ENCODE peak calls at places on chromosomes 7 and 10, in eight cellular contexts. N is Caki2; K is endothelial cell; H is Daoy; G is LoVo; Z is lung; R is stimulated activated CD4-positive, alpha-beta T cell treated with anti-CD3 and anti-CD28 coated beads, Interleukin-15, amount 100 ng/mL, for 24 hours; E is GM04503. M is an unnamed sample.

GRCh38 chr7:129607471-129608120 is 3.9 kb upstream of the NRF1 start:
- DNase-seq in N (no peak), K (peak), H (peak), G (peak), Z (no peak), R (peak), E (no peak), M (peak)

GRCh38 chr10:69425513-69426298 is 9.0 kb upstream of the TACR2 start:
- DNase-seq in N (no peak), K (no peak), H (no peak), G (peak), Z (no peak), R (no peak), E (no peak), M (no peak)

GRCh38 chr10:74586088-74586585 is 240.3 kb upstream of the KAT6B start:
- DNase-seq in N (peak), K (no peak), H (peak), G (no peak), Z (no peak), R (peak), E (no peak), M (no peak)

GRCh38 chr10:129446182-129446581 is 20.9 kb upstream of the MGMT start:
- DNase-seq in N (no peak), K (no peak), H (no peak), G (no peak), Z (no peak), R (no peak), E (no peak), M (no peak)

GRCh38 chr7:158157460-158157859 is 430.2 kb downstream of the PTPRN2 start:
- DNase-seq in N (no peak), K (no peak), H (no peak), G (no peak), Z (no peak), R (no peak), E (no peak), M (no peak)

GRCh38 chr7:28745351-28745750 is 212.8 kb downstream of the TRIL start:
- DNase-seq in N (no peak), K (no peak), H (no peak), G (no peak), Z (no peak), R (no peak), E (no peak), M (no peak)

GRCh38 chr10:12978885-12979284 is 22.6 kb downstream of the CCDC3 start:
- DNase-seq in N (no peak), K (no peak), H (no peak), G (no peak), Z (no peak), R (no peak), E (no peak), M (no peak)

GRCh38 chr10:113576853-113577252 is 24.0 kb downstream of the HABP2 start:
- DNase-seq in N (peak), K (peak), H (peak), G (peak), Z (no peak), R (no peak), E (no peak), M (no peak)

GRCh38 chr7:48781783-48782182 is 142.6 kb upstream of the CDC14C start:
- DNase-seq in N (no peak), K (no peak), H (no peak), G (no peak), Z (no peak), R (no peak), E (no peak), M (no peak)

GRCh38 chr7:139242741-139243281 is 11.8 kb downstream of the UBN2 start:
- DNase-seq in N (no peak), K (no peak), H (no peak), G (no peak), Z (no peak), R (no peak), E (no peak), M (no peak)

GRCh38 chr7:107108951-107109350 is 59.9 kb upstream of the HBP1 start:
- DNase-seq in N (no peak), K (no peak), H (no peak), G (no peak), Z (no peak), R (no peak), E (no peak), M (no peak)

GRCh38 chr7:129110575-129111376 is 33.7 kb upstream of the TSPAN33 start:
- DNase-seq in N (peak), K (no peak), H (no peak), G (no peak), Z (no peak), R (no peak), E (no peak), M (no peak)

GRCh38 chr10:24382979-24383663 is 174.2 kb downstream of the KIAA1217 start:
- DNase-seq in N (no peak), K (peak), H (peak), G (no peak), Z (no peak), R (no peak), E (no peak), M (peak)

GRCh38 chr10:119031496-119032059 is 2.1 kb downstream of the NANOS1 start:
- DNase-seq in N (no peak), K (no peak), H (no peak), G (no peak), Z (no peak), R (no peak), E (no peak), M (no peak)

GRCh38 chr10:17787087-17787942 is 21.8 kb upstream of the MRC1 start:
- DNase-seq in N (no peak), K (no peak), H (peak), G (peak), Z (no peak), R (no peak), E (peak), M (no peak)

GRCh38 chr10:79178614-79179403 is 110.0 kb downstream of the ZMIZ1 start:
- DNase-seq in N (peak), K (peak), H (peak), G (no peak), Z (no peak), R (no peak), E (no peak), M (no peak)

GRCh38 chr7:139183878-139184338 is 47.1 kb upstream of the UBN2 start:
- DNase-seq in N (no peak), K (no peak), H (no peak), G (no peak), Z (no peak), R (no peak), E (no peak), M (no peak)

GRCh38 chr10:77160679-77161078 is 476.9 kb downstream of the KCNMA1 start:
- DNase-seq in N (peak), K (no peak), H (peak), G (peak), Z (no peak), R (no peak), E (peak), M (no peak)

GRCh38 chr7:7183833-7184463 is 1.6 kb downstream of the C1GALT1 start:
- DNase-seq in N (no peak), K (no peak), H (no peak), G (peak), Z (no peak), R (no peak), E (no peak), M (no peak)

GRCh38 chr7:158355456-158356065 is 232.1 kb downstream of the PTPRN2 start:
- DNase-seq in N (no peak), K (no peak), H (peak), G (peak), Z (no peak), R (no peak), E (no peak), M (no peak)

GRCh38 chr10:64503429-64503828 is 982.2 kb downstream of the REEP3 start:
- DNase-seq in N (no peak), K (no peak), H (no peak), G (no peak), Z (no peak), R (no peak), E (no peak), M (no peak)

GRCh38 chr7:44505595-44505994 is 15.1 kb upstream of the NUDCD3 start:
- DNase-seq in N (no peak), K (no peak), H (no peak), G (no peak), Z (no peak), R (peak), E (no peak), M (no peak)

GRCh38 chr10:5560142-5560843 is 35.5 kb downstream of the CALML3 start:
- DNase-seq in N (no peak), K (no peak), H (peak), G (no peak), Z (no peak), R (no peak), E (no peak), M (no peak)

GRCh38 chr7:76074306-76074971 is 26.5 kb downstream of the MDH2 start:
- DNase-seq in N (no peak), K (no peak), H (no peak), G (no peak), Z (no peak), R (no peak), E (no peak), M (no peak)

GRCh38 chr7:94375713-94376112 is 19.0 kb upstream of the COL1A2 start:
- DNase-seq in N (no peak), K (no peak), H (peak), G (no peak), Z (no peak), R (no peak), E (peak), M (no peak)

GRCh38 chr7:98211221-98211675 is at the start of gene BHLHA15:
- DNase-seq in N (no peak), K (peak), H (peak), G (peak), Z (peak), R (peak), E (no peak), M (no peak)

GRCh38 chr10:11879387-11880168 is 56.4 kb downstream of the PROSER2 start:
- DNase-seq in N (no peak), K (no peak), H (no peak), G (no peak), Z (no peak), R (no peak), E (no peak), M (no peak)

GRCh38 chr7:102728-103127 is 89.6 kb upstream of the FAM20C start:
- DNase-seq in N (no peak), K (no peak), H (peak), G (no peak), Z (no peak), R (no peak), E (peak), M (no peak)

GRCh38 chr7:101688183-101688831 is 59.2 kb upstream of the MYL10 start:
- DNase-seq in N (peak), K (peak), H (peak), G (peak), Z (peak), R (peak), E (no peak), M (peak)

GRCh38 chr7:36762394-36762793 is 38.1 kb upstream of the AOAH start:
- DNase-seq in N (no peak), K (no peak), H (no peak), G (no peak), Z (no peak), R (no peak), E (no peak), M (no peak)

GRCh38 chr10:125062244-125063208 is 97.8 kb downstream of the CTBP2 start:
- DNase-seq in N (no peak), K (no peak), H (no peak), G (no peak), Z (no peak), R (no peak), E (no peak), M (no peak)

GRCh38 chr10:10961078-10961477 is 56.6 kb upstream of the CELF2 start:
- DNase-seq in N (no peak), K (no peak), H (no peak), G (no peak), Z (no peak), R (no peak), E (no peak), M (no peak)

GRCh38 chr10:34742456-34742855 is 72.6 kb downstream of the PARD3 start:
- DNase-seq in N (no peak), K (no peak), H (no peak), G (no peak), Z (no peak), R (no peak), E (no peak), M (no peak)

GRCh38 chr10:115915429-115915828 is 357.6 kb downstream of the GFRA1 start:
- DNase-seq in N (no peak), K (no peak), H (no peak), G (no peak), Z (no peak), R (no peak), E (no peak), M (no peak)

M was measured in GM12891.